ENCODE peak calls at places on chromosomes 16 and 17, in nine cellular contexts. Y is HCT116, F is tibial nerve, B is stomach, G is ovary, V is upper lobe of left lung, T is A549, W is IMR-90, P is transverse colon. L is an unnamed sample.

GRCh38 chr16:47136101-47136820 is 7.5 kb downstream of the NETO2 start:
- DNase-seq in W (peak; percentile 45), F (no peak), T (peak; percentile 25), P (no peak), Y (peak; percentile 21), G (no peak), B (no peak), V (no peak), L (no peak)

GRCh38 chr16:78749745-78750268 is 650.4 kb downstream of the WWOX start:
- DNase-seq in P (no peak), F (no peak), Y (no peak), W (no peak), V (no peak), G (no peak), T (no peak), B (no peak), L (no peak)

GRCh38 chr16:49473773-49474172 is 100.2 kb downstream of the C16orf78 start:
- DNase-seq in V (peak; percentile 8), P (peak; percentile 3), G (no peak), T (no peak), F (no peak), B (peak; percentile 14), W (no peak), Y (no peak), L (no peak)

GRCh38 chr17:21209511-21210175 is 4.3 kb downstream of the TMEM11 start:
- DNase-seq in V (peak; percentile 84), G (no peak), T (no peak), Y (no peak), B (peak; percentile 80), F (no peak), W (no peak), P (peak; percentile 77), L (no peak)

GRCh38 chr16:80105160-80105559 is 435.6 kb upstream of the DYNLRB2 start:
- DNase-seq in Y (no peak), G (no peak), P (no peak), W (no peak), V (no peak), T (no peak), B (no peak), F (no peak), L (no peak)

GRCh38 chr16:87190288-87191240 is 126.6 kb downstream of the C16orf95 start:
- DNase-seq in Y (peak; percentile 10), T (no peak), V (no peak), B (no peak), G (no peak), P (no peak), F (no peak), W (no peak), L (no peak)

GRCh38 chr16:20740007-20740883 is 1.4 kb downstream of the THUMPD1 start:
- DNase-seq in V (no peak), P (no peak), T (peak; percentile 17), F (no peak), Y (no peak), G (peak; percentile 26), W (no peak), B (no peak), L (no peak)

GRCh38 chr17:44061446-44061845 is 5.0 kb downstream of the LSM12 start:
- DNase-seq in T (no peak), W (no peak), F (no peak), G (no peak), Y (no peak), P (no peak), B (no peak), V (no peak), L (no peak)

GRCh38 chr17:66726846-66727245 is 108.1 kb upstream of the CACNG5 start:
- DNase-seq in Y (no peak), V (no peak), G (no peak), W (no peak), P (no peak), F (no peak), T (no peak), B (no peak), L (no peak)

GRCh38 chr17:17694229-17695081 is 13.2 kb downstream of the RAI1 start:
- DNase-seq in P (peak; percentile 76), F (peak; percentile 63), W (peak; percentile 55), B (peak; percentile 70), G (peak; percentile 86), T (peak; percentile 81), V (peak; percentile 82), Y (no peak), L (peak; percentile 75)

GRCh38 chr17:17691468-17692263 is 10.4 kb downstream of the RAI1 start:
- DNase-seq in G (no peak), T (no peak), B (peak; percentile 47), F (no peak), W (no peak), V (peak; percentile 66), P (no peak), Y (no peak), L (no peak)

GRCh38 chr17:17693955-17694228 is 12.6 kb downstream of the RAI1 start:
- DNase-seq in F (peak; percentile 42), B (no peak), T (no peak), P (no peak), V (no peak), W (no peak), Y (no peak), G (no peak), L (no peak)

GRCh38 chr17:17692353-17693252 is 11.3 kb downstream of the RAI1 start:
- DNase-seq in B (no peak), Y (no peak), V (no peak), P (no peak), F (no peak), T (peak; percentile 73), G (no peak), W (no peak), L (no peak)

GRCh38 chr17:17693253-17693954 is 12.1 kb downstream of the RAI1 start:
- DNase-seq in B (peak; percentile 90), T (peak; percentile 70), G (no peak), F (peak; percentile 27), V (peak; percentile 81), W (no peak), P (peak; percentile 31), Y (no peak), L (peak; percentile 87)
- TF ChIP-seq POLR2A in B (no peak), T (no peak), G (no peak), F (no peak), V (no peak), W (no peak), P (peak; percentile 9), Y (no peak), L (peak; percentile 13)

GRCh38 chr17:7015587-7016020 is 3.2 kb downstream of the RNASEK start:
- DNase-seq in V (no peak), P (no peak), T (no peak), B (no peak), Y (no peak), W (no peak), F (no peak), G (peak; percentile 54), L (no peak)

GRCh38 chr17:7017827-7018200 is 5.0 kb upstream of the BCL6B start:
- DNase-seq in Y (no peak), T (no peak), B (no peak), F (no peak), P (no peak), G (peak; percentile 46), W (no peak), V (no peak), L (no peak)

GRCh38 chr17:7018331-7018964 is 4.4 kb upstream of the BCL6B start:
- DNase-seq in T (no peak), V (no peak), W (no peak), G (peak; percentile 83), Y (no peak), B (no peak), F (peak; percentile 52), P (peak; percentile 34), L (no peak)

GRCh38 chr17:7016406-7016805 is 4.0 kb downstream of the RNASEK start:
- DNase-seq in B (no peak), F (no peak), G (no peak), W (no peak), Y (no peak), T (no peak), P (no peak), V (no peak), L (no peak)

DNA sequence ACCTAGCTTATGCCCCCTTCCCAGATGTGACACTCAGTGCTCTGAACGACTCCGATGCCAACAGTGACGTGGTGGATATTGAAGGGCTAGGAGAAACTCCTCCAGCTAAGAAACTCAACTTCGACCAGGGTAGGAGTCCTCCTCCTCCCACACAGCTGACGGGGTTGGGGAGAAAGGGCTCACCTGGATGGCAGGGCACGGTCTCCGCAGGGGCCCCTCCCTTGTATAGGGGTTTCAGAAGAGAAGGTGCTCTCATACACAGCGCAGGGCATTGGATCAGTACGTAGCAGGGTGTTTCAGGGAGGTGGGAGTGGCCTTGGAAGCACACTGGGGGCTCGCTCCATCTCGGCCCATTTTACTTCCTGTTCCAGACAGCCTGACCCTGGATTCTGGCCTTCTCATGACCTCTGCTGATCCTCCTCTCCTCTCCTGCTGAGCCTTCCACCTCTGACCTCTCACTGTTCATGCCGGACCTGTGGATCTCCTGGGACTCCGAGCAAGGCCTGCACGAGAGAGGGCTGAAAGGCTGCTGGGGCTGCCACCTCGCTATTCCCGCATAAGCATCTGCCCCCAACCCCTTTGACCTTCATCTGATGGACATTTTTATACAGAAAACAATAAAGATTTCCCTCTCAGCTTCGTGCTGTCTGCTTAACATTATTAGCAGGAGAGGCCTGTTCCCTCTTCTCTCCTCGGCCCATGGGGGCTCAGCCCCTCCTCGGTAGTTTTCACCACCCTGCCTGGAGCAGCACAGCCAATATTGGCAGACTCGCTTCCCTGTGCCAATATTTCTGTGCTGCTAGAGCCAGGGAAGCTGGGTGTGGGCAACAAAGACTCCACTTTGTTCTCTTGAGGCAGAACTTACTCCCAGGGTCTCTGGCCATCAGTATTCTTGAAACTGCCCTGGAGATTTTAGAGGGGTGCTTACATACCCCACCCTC is 4.7 kb downstream of the RNASEK start:
- DNase-seq in P (no peak), T (no peak), W (no peak), F (no peak), V (no peak), G (no peak), Y (no peak), B (no peak), L (no peak)
- H3K27ac ChIP-seq in P (peak overlapping the region; percentile 81), T (no peak overlapping the region), W (no peak overlapping the region), F (peak overlapping the region; percentile 98), V (peak overlapping the region; percentile 91), G (no peak overlapping the region), Y (no peak overlapping the region), B (peak overlapping the region; percentile 97), L (peak overlapping the region; percentile 97)

GRCh38 chr17:7750321-7750821 is 32.8 kb downstream of the DNAH2 start:
- DNase-seq in F (no peak), P (no peak), Y (no peak), T (no peak), V (no peak), G (no peak), B (no peak), W (peak; percentile 89), L (no peak)

GRCh38 chr17:7755095-7755890 is 37.7 kb downstream of the DNAH2 start:
- DNase-seq in Y (no peak), P (peak; percentile 65), B (no peak), G (no peak), F (no peak), V (no peak), T (peak; percentile 31), W (no peak), L (no peak)

GRCh38 chr17:7756968-7757367 is 39.4 kb downstream of the DNAH2 start:
- DNase-seq in Y (no peak), B (no peak), G (no peak), V (no peak), P (no peak), F (no peak), T (no peak), W (no peak), L (no peak)

GRCh38 chr17:7754656-7755055 is 37.1 kb downstream of the DNAH2 start:
- DNase-seq in Y (no peak), B (no peak), G (no peak), W (no peak), P (no peak), V (no peak), F (no peak), T (no peak), L (no peak)
- TF ChIP-seq POLR2A in Y (no peak), B (no peak), G (no peak), W (no peak), P (no peak), V (no peak), F (no peak), T (no peak), L (no peak)

GRCh38 chr17:57256708-57257112 is 387 bp downstream of the MSI2 start:
- DNase-seq in W (no peak), G (no peak), F (peak; percentile 24), P (peak; percentile 34), B (no peak), Y (no peak), T (peak; percentile 33), V (no peak), L (no peak)
- H3K27ac ChIP-seq in W (peak overlapping the region; percentile 54), G (peak overlapping the region; percentile 100), F (peak overlapping the region; percentile 71), P (peak overlapping the region; percentile 94), B (peak overlapping the region; percentile 97), Y (peak overlapping the region; percentile 41), T (peak overlapping the region; percentile 95), V (peak overlapping the region; percentile 78), L (peak overlapping the region; percentile 98)